ENCODE peak calls at places on chromosomes 4 and X, in six cellular contexts. Z is tibial artery, T is kidney, A is A549, H is lower leg skin, F is fibroblast of pulmonary artery. L is an unnamed sample.

GRCh38 chr4:113958766-113959540 is 20.5 kb downstream of the ARSJ start:
- DNase-seq in F (peak; percentile 91), H (no peak), A (peak; percentile 83), T (no peak), Z (no peak), L (peak; percentile 90)

GRCh38 chr4:110622841-110623709 is at the start of gene PITX2:
- DNase-seq in A (no peak), T (peak; percentile 80), H (peak; percentile 97), F (peak; percentile 93), Z (no peak), L (peak; percentile 74)

GRCh38 chr4:15725608-15726007 is 22.7 kb downstream of the BST1 start:
- DNase-seq in A (no peak), T (no peak), H (no peak), F (peak; percentile 14), Z (no peak), L (peak; percentile 38)

GRCh38 chrX:81259714-81260395 is 58.0 kb downstream of the SH3BGRL start:
- DNase-seq in A (no peak), T (no peak), H (no peak), F (peak; percentile 40), Z (no peak), L (peak; percentile 41)

GRCh38 chrX:153922932-153923857 is 2.9 kb downstream of the ARHGAP4 start:
- DNase-seq in T (peak; percentile 85), A (peak; percentile 52), Z (peak; percentile 80), H (no peak), F (peak; percentile 70), L (peak; percentile 67)

GRCh38 chrX:153634236-153634635 is 12.8 kb upstream of the DUSP9 start:
- DNase-seq in H (no peak), T (no peak), F (no peak), Z (no peak), A (no peak), L (no peak)

GRCh38 chr4:71262161-71262560 is 76.7 kb upstream of the SLC4A4 start:
- DNase-seq in T (no peak), F (no peak), A (no peak), H (no peak), Z (no peak), L (no peak)

GRCh38 chr4:161604516-161605300 is 559.1 kb downstream of the FSTL5 start:
- DNase-seq in T (no peak), Z (no peak), H (no peak), F (no peak), A (no peak), L (no peak)

GRCh38 chr4:145132521-145133098 is 34.5 kb downstream of the ABCE1 start:
- DNase-seq in T (no peak), F (peak; percentile 35), A (no peak), H (no peak), Z (no peak), L (peak; percentile 9)

GRCh38 chr4:142404191-142404611 is 441.9 kb downstream of the INPP4B start:
- DNase-seq in H (no peak), F (peak; percentile 56), A (peak; percentile 54), Z (no peak), T (no peak), L (peak; percentile 71)

GRCh38 chrX:36867143-36867542 is 141.0 kb upstream of the FAM47C start:
- DNase-seq in Z (no peak), H (no peak), A (peak; percentile 19), F (peak; percentile 33), T (no peak), L (peak; percentile 33)

GRCh38 chrX:44036336-44036735 is 63.1 kb upstream of the NDP start:
- DNase-seq in Z (no peak), F (peak; percentile 73), H (no peak), A (no peak), T (no peak), L (peak; percentile 90)

GRCh38 chr4:184649026-184649970 is at the start of the genes CASP3 and PRIMPOL:
- DNase-seq in F (peak; percentile 95), A (peak; percentile 91), T (peak; percentile 99), Z (peak; percentile 96), H (peak; percentile 99), L (peak; percentile 89)

GRCh38 chrX:10893976-10894375 is 217.2 kb upstream of the HCCS start:
- DNase-seq in A (no peak), Z (no peak), T (no peak), F (no peak), H (no peak), L (no peak)

GRCh38 chrX:40100141-40100536 is 2.4 kb upstream of the BCOR start:
- DNase-seq in Z (no peak), T (peak; percentile 84), A (no peak), H (no peak), F (no peak), L (no peak)

GRCh38 chr4:147599764-147600163 is 17.4 kb upstream of the TMEM184C start:
- DNase-seq in T (no peak), F (peak; percentile 60), H (no peak), Z (no peak), A (no peak), L (peak; percentile 55)

GRCh38 chr4:114677346-114677979 is 78.9 kb downstream of the UGT8 start:
- DNase-seq in Z (no peak), A (no peak), H (no peak), T (no peak), F (no peak), L (no peak)

GRCh38 chr4:3328814-3329663 is 36.2 kb downstream of the RGS12 start:
- DNase-seq in A (no peak), Z (no peak), F (no peak), T (no peak), H (peak; percentile 43), L (no peak)

GRCh38 chr4:140092094-140092820 is 61.7 kb downstream of the MAML3 start:
- DNase-seq in Z (peak; percentile 38), F (no peak), H (peak; percentile 88), T (peak; percentile 73), A (peak; percentile 53), L (no peak)

GRCh38 chr4:123619895-123620294 is 223.3 kb downstream of the SPRY1 start:
- DNase-seq in H (no peak), F (no peak), T (no peak), Z (no peak), A (no peak), L (no peak)
- H3K4me3 ChIP-seq in H (no peak overlapping the region), F (no peak overlapping the region), T (no peak overlapping the region), Z (no peak overlapping the region), A (no peak overlapping the region), L (no peak overlapping the region)

DNA sequence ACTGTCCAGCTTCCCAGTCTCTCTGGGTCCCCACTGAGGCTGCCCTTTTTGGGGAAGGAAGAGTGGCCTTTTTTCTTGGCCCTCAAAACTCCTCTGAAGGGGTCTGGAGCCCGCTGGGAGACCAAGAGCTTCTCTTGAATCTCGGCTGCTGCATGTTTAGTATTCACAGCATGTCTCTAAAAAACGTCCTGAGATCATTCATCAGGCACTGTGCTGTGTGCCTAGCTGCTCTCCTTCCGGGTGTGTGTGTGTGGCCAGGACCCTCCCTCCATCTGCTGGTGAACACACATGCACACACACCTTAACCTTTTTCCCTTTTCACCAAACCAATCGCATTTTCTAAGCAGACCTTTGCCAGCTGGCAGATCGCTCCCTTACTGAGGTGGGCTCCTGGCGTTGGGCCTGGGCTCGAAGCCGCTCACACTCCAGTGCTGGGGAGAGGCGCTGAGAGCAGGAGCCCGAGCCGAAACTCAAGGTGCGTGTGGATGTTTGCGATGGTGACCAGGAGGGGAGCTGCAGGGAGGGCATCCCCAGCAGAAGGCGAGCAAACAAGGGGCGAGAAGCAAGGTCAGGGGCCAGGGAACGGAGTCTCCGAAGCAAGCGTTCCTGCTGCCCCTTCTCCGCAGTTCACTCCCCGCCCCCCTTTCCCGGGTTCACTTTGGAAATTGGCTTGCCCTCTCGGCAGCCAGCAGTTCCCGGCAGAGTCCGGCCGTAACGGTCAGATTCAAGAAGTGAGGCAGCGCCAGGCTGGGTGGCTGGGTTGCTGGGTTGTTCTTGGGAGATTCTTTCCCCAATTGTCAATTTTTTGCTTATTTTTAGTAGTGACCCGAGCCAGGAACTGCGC is 605 bp upstream of the FRMPD3 start:
- DNase-seq in H (no peak), A (peak; percentile 13), T (peak; percentile 65), Z (no peak), F (no peak), L (no peak)
- TF ChIP-seq CTCF in H (no peak), A (no peak), T (no peak), Z (no peak), F (no peak), L (peak; percentile 9)

GRCh38 chr4:169066934-169067333 is 56.9 kb upstream of the CBR4 start:
- DNase-seq in F (no peak), T (no peak), H (no peak), A (no peak), Z (no peak), L (no peak)
- H3K4me3 ChIP-seq in F (no peak overlapping the region), T (no peak overlapping the region), H (no peak overlapping the region), A (no peak overlapping the region), Z (no peak overlapping the region), L (no peak overlapping the region)

DNA sequence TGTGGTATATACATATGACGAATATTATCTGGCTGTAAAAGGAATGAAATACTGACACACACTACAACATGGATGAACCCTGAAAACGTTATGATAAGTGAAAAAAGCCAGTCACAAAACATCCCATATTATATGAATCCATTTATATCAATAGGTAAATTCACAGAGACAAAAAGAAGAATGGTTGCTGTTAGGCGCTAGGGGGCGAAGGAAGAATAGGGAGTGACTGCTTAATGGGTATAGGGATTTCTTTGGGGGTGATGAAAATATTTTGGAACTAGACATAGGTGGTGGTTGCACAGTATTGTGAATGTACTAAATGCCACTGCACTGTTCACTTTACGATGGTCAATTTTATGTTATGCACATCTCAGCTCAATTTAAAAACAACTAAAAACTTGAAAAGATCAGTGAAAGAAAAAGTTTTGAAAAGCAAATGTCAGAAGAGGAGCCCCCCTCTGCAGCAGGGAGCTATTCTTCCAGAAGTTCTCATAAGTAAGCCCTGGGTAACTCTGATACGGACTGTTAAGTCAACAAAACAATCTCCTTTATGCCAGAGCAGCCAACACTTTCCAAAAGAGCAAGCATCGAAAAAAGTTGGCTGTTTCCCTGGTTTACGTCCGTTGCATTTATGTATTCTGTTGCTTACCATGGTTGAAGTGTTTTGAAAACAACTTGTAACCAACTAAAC is 96.3 kb upstream of the EGFL6 start:
- DNase-seq in F (peak; percentile 24), A (no peak), Z (no peak), T (no peak), H (no peak), L (peak; percentile 32)
- TF ChIP-seq CTCF in F (peak; percentile 28), A (no peak), Z (no peak), T (no peak), H (no peak), L (no peak)

GRCh38 chrX:2693526-2694002 is 2.5 kb downstream of the CD99 start:
- DNase-seq in A (no peak), F (no peak), H (no peak), T (no peak), Z (no peak), L (no peak)
- H3K4me3 ChIP-seq in A (no peak overlapping the region), F (peak overlapping the region; percentile 13), H (no peak overlapping the region), T (no peak overlapping the region), Z (peak overlapping the region; percentile 91), L (peak overlapping the region; percentile 85)

DNA sequence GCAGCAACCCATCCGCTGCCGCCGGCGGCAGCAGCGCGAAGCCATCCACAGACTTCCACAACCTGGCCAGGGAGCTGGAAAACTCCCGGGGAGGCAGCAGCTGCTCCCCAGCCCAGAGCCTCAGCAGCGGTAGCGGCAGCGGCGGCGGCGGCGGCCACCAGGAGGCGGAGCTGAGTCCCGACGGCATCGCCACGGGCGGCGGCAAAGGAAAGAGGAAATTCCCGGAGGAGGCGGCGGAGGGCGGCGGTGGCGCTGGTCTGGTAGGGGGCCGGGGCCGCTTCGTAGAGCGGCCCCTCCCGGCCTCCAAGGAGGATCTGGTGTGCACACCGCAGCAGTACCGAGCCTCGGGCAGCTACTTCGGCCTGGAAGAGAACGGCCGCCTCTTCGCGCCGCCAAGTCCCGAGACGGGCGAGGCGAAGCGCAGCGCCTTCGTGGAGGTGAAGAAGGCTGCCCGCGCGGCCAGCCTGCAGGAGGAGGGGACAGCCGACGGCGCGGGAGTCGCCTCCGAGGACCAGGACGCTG is 4.9 kb downstream of the PRDM8 start:
- DNase-seq in Z (peak; percentile 77), T (peak; percentile 93), F (peak; percentile 73), H (peak; percentile 96), A (peak; percentile 61), L (peak; percentile 71)
- TF ChIP-seq CTCF in Z (peak; percentile 78), T (peak; percentile 73), F (peak; percentile 34), H (no peak), A (peak; percentile 47), L (peak; percentile 70)

GRCh38 chr4:152310223-152310622 is 225.7 kb downstream of the FBXW7 start:
- DNase-seq in T (no peak), F (peak; percentile 3), A (no peak), H (no peak), Z (no peak), L (no peak)
- H3K4me3 ChIP-seq in T (no peak overlapping the region), F (no peak overlapping the region), A (no peak overlapping the region), H (no peak overlapping the region), Z (no peak overlapping the region), L (no peak overlapping the region)

L was measured in fibroblast of the aortic adventitia.